ENCODE peak calls at places on chromosomes 7 and 10, in seven cellular contexts. H, M, Z, B, W, Y and C are unnamed samples.

GRCh38 chr10:31401287-31401686 is 82.3 kb downstream of the ZEB1 start:
- DNase-seq in Y (no peak), M (no peak), Z (no peak), W (no peak), H (no peak), B (no peak), C (no peak)

GRCh38 chr10:127347202-127347959 is 151.0 kb upstream of the INSYN2A start:
- DNase-seq in Z (no peak), W (no peak), Y (no peak), M (peak), B (no peak), H (no peak), C (no peak)

GRCh38 chr7:101094791-101095375 is 9.6 kb downstream of the TRIM56 start:
- DNase-seq in Y (peak), M (peak), W (peak), H (peak), Z (peak), B (no peak), C (peak)

GRCh38 chr10:35633006-35633980 is 8.8 kb downstream of the FZD8 start:
- DNase-seq in Z (peak), M (no peak), W (no peak), Y (no peak), B (no peak), H (no peak), C (no peak)

GRCh38 chr7:52863667-52864066 is 171.8 kb upstream of the POM121L12 start:
- DNase-seq in B (no peak), Z (no peak), W (no peak), M (no peak), H (no peak), Y (no peak), C (no peak)

GRCh38 chr7:111753968-111754367 is 191.7 kb upstream of the IMMP2L start:
- DNase-seq in H (peak), Z (no peak), M (no peak), Y (no peak), B (no peak), W (no peak), C (no peak)

GRCh38 chr7:1973321-1974251 is 259.2 kb downstream of the MAD1L1 start:
- DNase-seq in Y (no peak), M (no peak), Z (no peak), H (no peak), W (no peak), B (no peak), C (no peak)

GRCh38 chr10:128326851-128327250 is 200.6 kb upstream of the MKI67 start:
- DNase-seq in Z (no peak), B (no peak), Y (no peak), H (no peak), M (no peak), W (no peak), C (no peak)

GRCh38 chr10:6411424-6411823 is 168.7 kb downstream of the PRKCQ start:
- DNase-seq in Y (no peak), B (no peak), H (no peak), M (no peak), W (peak), Z (no peak), C (no peak)

GRCh38 chr10:6408799-6409198 is 171.3 kb downstream of the PRKCQ start:
- DNase-seq in W (no peak), Z (no peak), B (no peak), M (no peak), Y (no peak), H (no peak), C (no peak)

GRCh38 chr10:6407034-6407721 is 172.9 kb downstream of the PRKCQ start:
- DNase-seq in W (no peak), B (no peak), Z (no peak), H (no peak), Y (no peak), M (peak), C (no peak)

GRCh38 chr10:6409982-6410694 is 169.9 kb downstream of the PRKCQ start:
- DNase-seq in B (no peak), Z (peak), W (no peak), Y (no peak), M (no peak), H (peak), C (peak)

GRCh38 chr10:6410830-6411229 is 169.2 kb downstream of the PRKCQ start:
- DNase-seq in B (no peak), Z (no peak), M (no peak), Y (no peak), W (no peak), H (no peak), C (no peak)
- H3K4ac ChIP-seq in B (no peak), Z (no peak), M (no peak), Y (no peak), W (no peak), H (no peak), C (no peak)

GRCh38 chr7:23945472-23945871 is 235.5 kb downstream of the STK31 start:
- DNase-seq in Y (no peak), M (no peak), W (no peak), B (no peak), H (no peak), Z (no peak), C (no peak)
- H3K18ac ChIP-seq in Y (no peak), M (no peak), W (no peak), B (no peak), H (no peak), Z (no peak), C (no peak)

GRCh38 chr10:6579904-6580278 is at the start of gene PRKCQ:
- DNase-seq in W (no peak), Z (peak), Y (no peak), H (peak), M (peak), B (no peak), C (peak)

GRCh38 chr10:6579193-6579903 is 728 bp downstream of the PRKCQ start:
- DNase-seq in M (no peak), Z (peak), H (no peak), B (no peak), Y (no peak), W (no peak), C (no peak)

GRCh38 chr10:6578221-6579192 is 1.6 kb downstream of the PRKCQ start:
- DNase-seq in M (no peak), H (no peak), Y (no peak), Z (no peak), B (no peak), W (no peak), C (no peak)

GRCh38 chr10:6576326-6576725 is 3.8 kb downstream of the PRKCQ start:
- DNase-seq in W (no peak), B (no peak), M (no peak), Z (no peak), Y (no peak), H (no peak), C (no peak)

DNA sequence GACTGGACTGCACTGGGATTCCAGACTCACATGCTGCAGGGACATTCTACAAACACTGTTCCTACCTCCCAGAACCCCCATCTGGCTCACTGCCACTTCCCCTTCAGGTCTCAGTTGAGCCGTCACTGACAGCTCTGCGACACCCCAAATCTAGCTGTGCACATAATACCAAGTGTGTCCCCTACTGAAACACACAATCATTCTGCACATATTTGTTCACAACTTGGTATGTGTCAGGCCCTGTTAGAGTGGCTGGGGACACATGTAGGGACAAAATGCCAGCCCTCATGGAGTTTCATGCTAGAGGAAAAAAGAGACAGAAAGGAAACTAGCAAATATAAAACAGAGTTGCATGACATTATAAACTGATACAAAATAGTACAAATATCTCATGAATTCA is 5.3 kb downstream of the PRKCQ start:
- DNase-seq in W (no peak), M (no peak), H (no peak), Y (no peak), Z (no peak), B (no peak), C (no peak)
- H3K4ac ChIP-seq in W (no peak), M (no peak), H (no peak), Y (no peak), Z (no peak), B (no peak), C (no peak)

GRCh38 chr7:26306770-26307169 is 15.1 kb downstream of the SNX10 start:
- DNase-seq in M (no peak), W (peak), H (no peak), Z (peak), Y (no peak), B (no peak), C (peak)

GRCh38 chr7:26307226-26307625 is 15.6 kb downstream of the SNX10 start:
- DNase-seq in M (no peak), W (peak), H (peak), Z (no peak), B (no peak), Y (no peak), C (peak)

GRCh38 chr7:26309089-26309488 is 17.4 kb downstream of the SNX10 start:
- DNase-seq in M (no peak), H (no peak), W (peak), Y (no peak), B (no peak), Z (no peak), C (no peak)

GRCh38 chr7:26305869-26306665 is 14.4 kb downstream of the SNX10 start:
- DNase-seq in Y (no peak), H (no peak), Z (no peak), M (no peak), B (no peak), W (peak), C (no peak)

GRCh38 chr7:26308551-26308950 is 16.9 kb downstream of the SNX10 start:
- DNase-seq in B (no peak), H (no peak), Y (no peak), W (no peak), M (no peak), Z (no peak), C (no peak)
- H3K18ac ChIP-seq in B (no peak), H (no peak), Y (no peak), W (no peak), M (no peak), Z (no peak), C (no peak)

DNA sequence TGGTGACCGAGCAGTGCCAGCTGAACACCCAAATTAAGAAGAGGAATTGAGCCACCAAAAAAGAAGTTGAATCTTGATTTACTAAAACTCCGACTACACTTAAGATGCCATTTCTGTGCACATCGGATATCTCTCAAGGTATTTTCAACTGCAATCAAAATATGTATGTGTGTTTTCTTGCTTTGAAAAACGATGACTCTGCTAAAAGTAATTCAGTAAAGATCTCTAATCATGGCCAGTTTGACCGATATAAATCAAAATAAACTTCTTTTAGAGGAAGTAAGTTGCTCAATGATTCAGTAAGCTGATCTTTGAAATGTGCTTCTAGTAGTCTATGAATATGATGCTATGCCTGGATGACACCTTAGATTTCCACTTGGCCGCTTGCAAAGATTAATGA is 453.5 kb upstream of the TPK1 start:
- DNase-seq in W (no peak), Z (no peak), Y (no peak), H (no peak), M (no peak), B (no peak), C (no peak)
- H3K4ac ChIP-seq in W (no peak), Z (no peak), Y (no peak), H (no peak), M (no peak), B (no peak), C (no peak)

DNA sequence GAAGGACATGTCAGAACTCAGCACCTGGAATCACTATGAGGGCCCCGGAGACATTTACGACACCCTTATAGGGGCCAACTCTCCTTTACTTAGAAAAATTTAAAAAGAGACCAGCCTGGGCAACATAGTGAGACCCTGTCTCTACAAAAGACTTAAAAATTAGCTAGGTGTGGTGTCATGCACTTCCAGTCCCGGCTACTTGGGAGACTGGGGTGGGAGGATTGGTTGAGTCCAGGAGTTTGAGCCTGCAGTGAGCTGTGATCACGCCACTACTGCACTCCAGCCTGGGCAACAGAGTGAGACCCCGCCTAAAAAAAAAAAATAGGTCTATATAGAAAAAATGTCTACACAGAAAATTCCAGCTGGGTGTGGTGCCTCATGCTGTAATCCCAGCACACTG is 7.5 kb upstream of the CYTH3 start:
- DNase-seq in M (no peak), H (no peak), Z (no peak), W (no peak), Y (no peak), B (no peak), C (no peak)
- H3K18ac ChIP-seq in M (no peak), H (no peak), Z (no peak), W (no peak), Y (no peak), B (no peak), C (no peak)

DNA sequence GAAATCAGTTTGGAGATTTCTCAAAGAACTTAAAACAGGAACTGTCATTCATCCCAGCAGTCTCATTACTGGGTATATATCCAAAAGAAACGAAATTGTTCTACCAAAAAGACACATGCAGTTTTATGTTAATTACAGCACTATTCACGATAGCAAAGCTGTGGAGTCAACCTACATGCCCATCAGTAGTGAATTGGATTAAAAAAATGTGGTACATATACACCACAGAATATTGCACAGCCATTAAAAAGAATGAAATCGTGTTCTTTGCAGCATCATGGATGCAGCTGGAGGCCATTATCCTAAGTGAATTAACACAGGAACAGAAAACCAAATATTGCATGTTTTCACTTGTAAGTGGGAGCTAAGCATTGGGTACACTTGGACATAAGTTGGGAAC is 158.9 kb downstream of the CDK14 start:
- DNase-seq in Y (no peak), Z (no peak), B (no peak), M (no peak), H (no peak), W (no peak), C (no peak)
- H3K4ac ChIP-seq in Y (no peak), Z (no peak), B (no peak), M (no peak), H (no peak), W (no peak), C (no peak)